ENCODE peak calls at places on chromosomes 6 and 20, in eight cellular contexts. Q is stomach, G is heart left ventricle, Z is IMR-90, S is body of pancreas, P is Peyer's patch, M is K562, R is endothelial cell of umbilical vein. Y is an unnamed sample.
A peak's percentile ranks its signal among the peaks of the same experiment; 100 is the strongest.

GRCh38 chr6:53310751-53311585 is 37.8 kb downstream of the ELOVL5 start:
- DNase-seq in R (no peak), P (no peak), S (no peak), Z (no peak), G (no peak), Q (no peak), M (no peak), Y (no peak)

GRCh38 chr6:85449818-85450577 is at the start of gene NT5E:
- DNase-seq in Z (peak; percentile 69), R (peak; percentile 79), M (no peak), S (peak; percentile 43), P (peak; percentile 59), Q (peak; percentile 79), G (peak; percentile 71), Y (peak; percentile 70)

GRCh38 chr20:3733119-3733995 is 872 bp downstream of the HSPA12B start:
- DNase-seq in Z (no peak), G (no peak), M (no peak), P (no peak), Q (no peak), S (no peak), R (no peak), Y (no peak)

GRCh38 chr6:128275681-128276080 is 244.7 kb downstream of the PTPRK start:
- DNase-seq in M (no peak), R (peak; percentile 19), S (no peak), Q (no peak), G (no peak), P (no peak), Z (no peak), Y (no peak)

GRCh38 chr6:146814148-146814750 is 215.5 kb downstream of the ADGB start:
- DNase-seq in P (no peak), Q (no peak), Z (peak; percentile 40), S (no peak), G (no peak), R (no peak), M (no peak), Y (no peak)

GRCh38 chr6:143752459-143752858 is 74.7 kb downstream of the PHACTR2 start:
- DNase-seq in R (no peak), P (no peak), M (no peak), Z (no peak), G (no peak), Q (no peak), S (no peak), Y (no peak)

GRCh38 chr20:2942439-2942838 is 69.2 kb downstream of the PTPRA start:
- DNase-seq in R (peak; percentile 30), Q (no peak), S (no peak), Z (peak; percentile 59), M (no peak), P (no peak), G (no peak), Y (no peak)

GRCh38 chr20:17556842-17557674 is 12.8 kb upstream of the DSTN start:
- DNase-seq in S (peak; percentile 72), Q (peak; percentile 76), R (peak; percentile 68), P (no peak), Z (peak; percentile 34), M (peak; percentile 14), G (peak; percentile 85), Y (peak; percentile 73)

GRCh38 chr6:22668307-22668706 is 98.9 kb downstream of the HDGFL1 start:
- DNase-seq in Z (peak; percentile 60), S (no peak), M (no peak), P (no peak), R (no peak), Q (no peak), G (peak; percentile 54), Y (no peak)

GRCh38 chr20:1178623-1179022 is 6.2 kb downstream of the TMEM74B start:
- DNase-seq in R (no peak), M (no peak), Q (no peak), P (no peak), G (no peak), S (no peak), Z (no peak), Y (no peak)

GRCh38 chr6:153645326-153645725 is 393.7 kb upstream of the OPRM1 start:
- DNase-seq in Q (no peak), M (no peak), P (no peak), R (no peak), G (no peak), S (no peak), Z (no peak), Y (no peak)

GRCh38 chr6:31574106-31575061 is 981 bp upstream of the TNF start:
- DNase-seq in M (no peak), Q (no peak), G (no peak), S (no peak), P (no peak), Z (no peak), R (no peak), Y (no peak)

GRCh38 chr6:158611600-158612041 is 32.9 kb downstream of the DYNLT1 start:
- DNase-seq in P (no peak), M (no peak), Q (peak; percentile 25), R (no peak), Z (no peak), G (no peak), S (no peak), Y (no peak)

GRCh38 chr6:160791459-160791858 is 89.4 kb downstream of the PLG start:
- DNase-seq in Z (no peak), S (no peak), Q (no peak), M (no peak), P (no peak), G (no peak), R (no peak), Y (no peak)

GRCh38 chr6:29516108-29516507 is 28.4 kb upstream of the MAS1L start:
- DNase-seq in S (no peak), G (no peak), R (no peak), Z (peak; percentile 5), M (no peak), Q (no peak), P (no peak), Y (no peak)

GRCh38 chr6:110880651-110881050 is 6.1 kb downstream of the AMD1 start:
- DNase-seq in M (no peak), P (no peak), Q (no peak), G (no peak), S (no peak), Z (no peak), R (no peak), Y (no peak)

GRCh38 chr6:32700391-32701040 is 34.1 kb upstream of the HLA-DQB1 start:
- DNase-seq in R (peak; percentile 67), S (peak; percentile 22), P (no peak), G (no peak), Z (peak; percentile 59), Q (no peak), M (peak; percentile 52), Y (peak; percentile 21)

GRCh38 chr20:1469306-1469905 is 2.8 kb upstream of the NSFL1C start:
- DNase-seq in G (no peak), S (no peak), P (no peak), Q (no peak), R (no peak), Z (no peak), M (no peak), Y (no peak)

GRCh38 chr6:13526718-13527668 is 39.6 kb upstream of the GFOD1 start:
- DNase-seq in R (peak; percentile 94), S (no peak), M (no peak), Z (no peak), Q (no peak), P (peak; percentile 64), G (peak; percentile 52), Y (peak; percentile 57)
- TF ChIP-seq CTCF in R (no peak), S (no peak), M (no peak), Z (no peak), Q (no peak), P (no peak), G (peak; percentile 7), Y (no peak)

GRCh38 chr6:113901482-113901881 is 44.3 kb downstream of the MARCKS start:
- DNase-seq in S (no peak), M (no peak), Q (no peak), G (no peak), R (peak; percentile 89), P (no peak), Z (peak; percentile 70), Y (peak; percentile 15)

GRCh38 chr6:113909224-113909856 is 52.2 kb downstream of the MARCKS start:
- DNase-seq in Q (no peak), R (peak; percentile 81), P (no peak), S (no peak), Z (peak; percentile 79), M (peak; percentile 48), G (no peak), Y (no peak)

GRCh38 chr6:113908801-113909200 is 51.7 kb downstream of the MARCKS start:
- DNase-seq in G (no peak), M (no peak), S (no peak), Z (no peak), Q (no peak), P (no peak), R (no peak), Y (no peak)

GRCh38 chr6:113907107-113907506 is 50.0 kb downstream of the MARCKS start:
- DNase-seq in Z (no peak), S (no peak), Q (no peak), G (no peak), R (peak; percentile 43), M (no peak), P (no peak), Y (no peak)

DNA sequence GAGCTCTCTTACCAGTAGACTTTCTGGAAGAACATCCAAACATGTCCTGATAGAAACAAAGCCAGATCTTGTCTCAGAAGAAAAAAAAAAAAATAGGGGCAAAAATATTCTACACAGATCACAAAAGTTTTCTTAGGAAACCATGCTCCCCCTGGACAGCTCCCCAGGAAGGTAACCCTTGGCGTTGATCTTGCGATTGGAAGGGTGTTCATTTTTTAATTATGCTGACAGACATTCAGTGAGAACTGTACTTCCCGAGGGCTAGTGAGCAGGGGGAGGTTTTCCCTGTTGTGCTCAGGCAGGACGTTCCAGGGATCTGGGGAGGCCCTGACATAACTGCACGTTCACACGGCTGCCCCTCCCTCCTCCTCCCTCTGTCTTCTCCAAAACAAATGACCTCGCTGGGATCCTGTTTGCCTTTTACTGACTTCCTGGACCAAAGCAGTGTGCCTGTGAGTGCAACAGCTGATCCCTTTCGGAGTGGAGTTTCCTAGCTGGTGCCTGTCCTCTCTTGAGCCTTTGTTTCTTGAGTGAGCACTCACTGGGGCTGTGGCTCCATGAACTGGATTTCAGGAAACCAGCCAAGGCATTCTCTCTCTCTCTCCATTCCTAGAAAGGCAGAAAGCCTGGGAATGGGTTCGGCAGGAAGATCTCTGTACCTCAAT is 46.7 kb downstream of the MARCKS start:
- DNase-seq in Q (peak; percentile 25), P (no peak), R (peak; percentile 91), M (no peak), Z (peak; percentile 58), S (peak; percentile 21), G (peak; percentile 58), Y (peak; percentile 26)
- H3K27ac ChIP-seq in Q (no peak overlapping the region), P (peak overlapping the region; percentile 35), R (no peak overlapping the region), M (no peak overlapping the region), Z (no peak overlapping the region), S (peak overlapping the region; percentile 2), G (peak overlapping the region; percentile 79), Y (peak overlapping the region; percentile 60)

GRCh38 chr20:36745927-36746659 is at the start of gene NDRG3:
- DNase-seq in P (peak; percentile 90), Q (peak; percentile 96), G (peak; percentile 97), S (peak; percentile 94), M (peak; percentile 96), Z (peak; percentile 89), R (peak; percentile 92), Y (peak; percentile 95)
- TF ChIP-seq POLR2A in P (peak; percentile 27), Q (no peak), G (peak; percentile 32), S (no peak), M (peak; percentile 71), Z (no peak), R (peak; percentile 68), Y (no peak)

DNA sequence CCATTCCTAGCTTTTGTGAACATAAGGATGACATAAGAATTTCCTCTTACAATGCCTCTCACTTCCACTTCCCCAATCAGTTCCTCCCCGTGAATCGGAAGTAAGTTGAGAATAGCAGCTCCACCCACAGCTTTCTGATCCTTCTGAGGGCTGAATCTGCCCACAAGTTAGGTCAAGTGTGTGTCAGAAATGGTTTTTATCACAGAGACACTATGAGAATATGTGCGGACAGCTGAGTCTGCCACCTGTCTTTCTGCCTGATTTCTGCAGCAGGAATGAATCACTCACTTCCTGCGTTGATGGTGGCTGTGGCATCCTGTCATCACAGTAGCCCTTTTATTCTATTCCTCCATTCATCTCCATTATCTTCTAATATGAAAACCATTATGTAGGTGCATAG is 70.2 kb downstream of the RIN2 start:
- DNase-seq in Q (no peak), Z (peak; percentile 82), M (no peak), G (no peak), R (peak; percentile 70), S (no peak), P (peak; percentile 46), Y (no peak)
- TF ChIP-seq CTCF in Q (no peak), Z (peak; percentile 45), M (no peak), G (peak; percentile 59), R (peak; percentile 14), S (no peak), P (no peak), Y (no peak)

Y was measured in transverse colon.